ENCODE peak calls at places on chromosomes 3 and 15, in six cellular contexts. M is colonic mucosa, H is uterus, U is H1, C is cardiac muscle cell, Y is kidney. A is an unnamed sample.

GRCh38 chr3:27431116-27431515 is 53.1 kb downstream of the SLC4A7 start:
- DNase-seq in M (no peak), H (no peak), U (no peak), C (no peak), Y (peak; percentile 53), A (peak; percentile 97)

GRCh38 chr3:117563063-117563462 is 853.5 kb downstream of the TUSC7 start:
- DNase-seq in M (no peak), H (no peak), U (no peak), C (peak; percentile 36), Y (no peak), A (no peak)

GRCh38 chr3:184741798-184742675 is 30.2 kb upstream of the MAGEF1 start:
- DNase-seq in M (no peak), H (peak; percentile 7), U (no peak), C (no peak), Y (no peak), A (no peak)

GRCh38 chr3:161403251-161403650 is 31.9 kb upstream of the SPTSSB start:
- DNase-seq in M (no peak), H (no peak), U (no peak), C (no peak), Y (no peak), A (peak; percentile 64)

GRCh38 chr3:115834068-115834467 is 210.8 kb downstream of the GAP43 start:
- DNase-seq in M (no peak), H (no peak), U (no peak), C (no peak), Y (no peak), A (no peak)

GRCh38 chr15:69482686-69483256 is 30.2 kb downstream of the RPLP1 start:
- DNase-seq in M (no peak), H (no peak), U (no peak), C (no peak), Y (no peak), A (no peak)

GRCh38 chr3:142987080-142987700 is 14.2 kb upstream of the U2SURP start:
- DNase-seq in M (no peak), H (no peak), U (no peak), C (peak; percentile 57), Y (no peak), A (peak; percentile 54)

GRCh38 chr3:40801276-40801675 is 276.5 kb downstream of the ZNF621 start:
- DNase-seq in M (no peak), H (no peak), U (no peak), C (no peak), Y (no peak), A (peak; percentile 44)

GRCh38 chr3:187951452-187952190 is 202.3 kb upstream of the LPP start:
- DNase-seq in M (no peak), H (no peak), U (no peak), C (no peak), Y (no peak), A (no peak)

GRCh38 chr3:54897028-54897711 is 30.7 kb downstream of the LRTM1 start:
- DNase-seq in M (no peak), H (no peak), U (no peak), C (no peak), Y (no peak), A (no peak)

GRCh38 chr3:8441969-8442559 is 59.6 kb upstream of the LMCD1 start:
- DNase-seq in M (peak; percentile 32), H (peak; percentile 24), U (peak; percentile 39), C (peak; percentile 70), Y (no peak), A (peak; percentile 69)

GRCh38 chr3:127702151-127702578 is 29.4 kb downstream of the ABTB1 start:
- DNase-seq in M (no peak), H (no peak), U (no peak), C (no peak), Y (no peak), A (no peak)

GRCh38 chr3:152307829-152308474 is 39.2 kb downstream of the MBNL1 start:
- DNase-seq in M (peak; percentile 38), H (no peak), U (no peak), C (no peak), Y (no peak), A (no peak)

GRCh38 chr3:72155391-72156064 is 370.6 kb upstream of the PROK2 start:
- DNase-seq in M (peak; percentile 49), H (peak; percentile 86), U (no peak), C (no peak), Y (no peak), A (peak; percentile 83)

GRCh38 chr15:80856809-80857377 is 77.7 kb downstream of the CEMIP start:
- DNase-seq in M (peak; percentile 85), H (peak; percentile 43), U (no peak), C (no peak), Y (peak; percentile 70), A (peak; percentile 70)

GRCh38 chr15:80777836-80778620 is 1.1 kb upstream of the CEMIP start:
- DNase-seq in M (no peak), H (no peak), U (no peak), C (no peak), Y (no peak), A (peak; percentile 34)

GRCh38 chr3:73298243-73299183 is 237.1 kb downstream of the EBLN2 start:
- DNase-seq in M (no peak), H (no peak), U (no peak), C (no peak), Y (no peak), A (no peak)

GRCh38 chr15:74869726-74870407 is 3.3 kb downstream of the SCAMP2 start:
- DNase-seq in M (peak; percentile 83), H (peak; percentile 36), U (no peak), C (no peak), Y (no peak), A (no peak)

GRCh38 chr15:94387854-94388441 is 156.6 kb downstream of the MCTP2 start:
- DNase-seq in M (no peak), H (no peak), U (no peak), C (no peak), Y (no peak), A (no peak)

GRCh38 chr3:123169492-123169929 is 32.2 kb upstream of the SEC22A start:
- DNase-seq in M (no peak), H (no peak), U (no peak), C (no peak), Y (no peak), A (no peak)

GRCh38 chr15:60525640-60526039 is 46.7 kb upstream of the ICE2 start:
- DNase-seq in M (no peak), H (no peak), U (no peak), C (no peak), Y (no peak), A (peak; percentile 58)

GRCh38 chr3:42895332-42895868 is 10.5 kb upstream of the ZNF662 start:
- DNase-seq in M (no peak), H (no peak), U (no peak), C (no peak), Y (no peak), A (no peak)

GRCh38 chr3:71728632-71729342 is 3.6 kb upstream of the EIF4E3 start:
- DNase-seq in M (no peak), H (no peak), U (no peak), C (peak; percentile 29), Y (no peak), A (no peak)

GRCh38 chr3:44965165-44965564 is 10.8 kb downstream of the ZDHHC3 start:
- DNase-seq in M (no peak), H (no peak), U (no peak), C (no peak), Y (no peak), A (no peak)

GRCh38 chr3:70606018-70606417 is 293.6 kb upstream of the MDFIC2 start:
- DNase-seq in M (no peak), H (no peak), U (no peak), C (no peak), Y (no peak), A (no peak)

GRCh38 chr3:54859204-54859603 is 68.7 kb downstream of the LRTM1 start:
- DNase-seq in M (no peak), H (no peak), U (no peak), C (no peak), Y (no peak), A (peak; percentile 57)

GRCh38 chr15:63973212-63974009 is 72.9 kb downstream of the DAPK2 start:
- DNase-seq in M (peak; percentile 21), H (no peak), U (no peak), C (no peak), Y (no peak), A (peak; percentile 50)

DNA sequence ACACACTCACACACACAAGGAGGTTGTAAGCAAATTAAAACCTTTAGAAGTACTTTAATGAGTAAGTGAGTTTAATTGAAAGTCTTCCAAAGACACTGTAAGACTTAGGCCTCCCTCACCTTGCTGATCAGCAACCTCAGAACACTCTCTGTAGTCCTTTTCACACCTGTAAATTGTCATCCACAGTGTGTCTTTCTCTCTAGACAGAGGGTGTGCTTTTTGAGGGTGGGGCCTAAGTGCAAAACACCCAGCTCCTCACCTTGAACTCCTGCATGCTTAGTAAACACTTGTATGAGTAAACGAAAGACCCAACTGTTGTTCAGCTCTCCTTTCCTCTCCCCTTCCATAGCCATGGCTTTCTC is 183.2 kb upstream of the IL12A start:
- DNase-seq in M (no peak), H (no peak), U (no peak), C (no peak), Y (no peak), A (no peak)
- TF ChIP-seq CTCF in M (no peak), H (no peak), U (no peak), C (no peak), Y (no peak), A (no peak)

GRCh38 chr3:1131156-1131555 is 38.3 kb downstream of the CNTN6 start:
- DNase-seq in M (no peak), H (no peak), U (no peak), C (no peak), Y (no peak), A (no peak)
- TF ChIP-seq CTCF in M (no peak), H (no peak), U (no peak), C (no peak), Y (no peak), A (no peak)

DNA sequence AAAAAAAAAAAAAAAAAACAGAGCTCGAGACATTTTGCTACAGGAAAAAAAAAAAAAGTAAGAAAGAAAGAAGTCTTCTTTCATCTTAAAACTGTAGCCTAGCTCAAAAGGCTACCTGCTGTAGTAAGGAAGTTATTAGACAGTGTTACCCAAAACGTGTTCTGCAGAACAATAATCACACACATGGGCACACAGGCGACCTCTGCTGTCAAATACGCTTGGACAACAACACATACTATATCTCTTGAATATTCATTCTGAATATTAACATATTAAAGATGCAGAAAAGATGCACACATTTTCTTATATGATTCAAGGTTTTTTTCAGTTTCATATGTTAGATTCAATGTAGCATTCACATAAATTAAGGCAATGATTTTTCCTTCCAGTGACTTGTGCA is 215.8 kb downstream of the ROBO1 start:
- DNase-seq in M (no peak), H (no peak), U (no peak), C (no peak), Y (no peak), A (peak; percentile 8)
- TF ChIP-seq CTCF in M (no peak), H (no peak), U (no peak), C (no peak), Y (no peak), A (no peak)

DNA sequence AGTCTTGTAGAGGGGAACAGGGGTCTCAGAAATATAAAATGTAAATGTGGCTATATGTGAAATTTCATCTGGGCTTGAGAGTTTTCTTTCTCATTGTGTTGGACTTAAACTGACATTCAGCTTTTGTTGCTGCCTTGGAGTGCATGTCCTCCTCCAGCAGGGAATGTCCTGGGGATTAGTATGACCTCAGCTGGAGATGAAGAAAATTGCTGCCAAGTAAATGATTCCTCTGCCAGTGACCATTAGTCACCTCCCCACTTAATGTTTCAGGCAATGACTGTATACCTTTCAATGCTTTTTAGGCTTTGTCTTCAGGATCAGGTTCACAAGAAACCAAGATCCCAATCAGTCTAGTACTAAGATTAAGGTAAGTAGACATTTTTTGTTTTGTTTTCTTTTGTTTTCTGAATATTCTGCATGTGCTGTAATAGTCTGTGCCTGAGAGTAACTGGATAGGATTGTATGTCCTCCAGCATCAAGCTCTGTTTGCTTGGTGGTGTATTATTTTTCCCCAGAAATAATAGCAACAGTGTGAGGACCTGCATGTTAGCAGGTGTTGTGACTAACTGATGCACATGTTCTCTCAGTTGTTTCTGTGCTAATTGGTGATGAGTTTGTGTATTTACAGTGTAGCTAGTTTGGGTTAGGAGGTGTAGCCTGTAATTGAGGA is 18.1 kb upstream of the SLC22A13 start:
- DNase-seq in M (no peak), H (no peak), U (no peak), C (peak; percentile 1), Y (no peak), A (peak; percentile 84)
- TF ChIP-seq CTCF in M (no peak), H (no peak), U (no peak), C (peak; percentile 49), Y (peak; percentile 45), A (peak; percentile 30)